ENCODE peak calls at places on chromosome 5, in four cellular contexts. G is psoas muscle; Z is neuronal stem cell; W is stimulated activated CD8-positive, alpha-beta memory T cell treated with anti-CD3 and anti-CD28 coated beads, Interleukin-15, amount 100 ng/mL, for 24 hours. D is an unnamed sample.
A peak's percentile ranks its signal among the peaks of the same experiment; 100 is the strongest.

GRCh38 chr5:72063219-72063819 is 44.0 kb upstream of the MAP1B start:
- DNase-seq in G (no peak), Z (peak; percentile 65), W (no peak), D (peak; percentile 51)

GRCh38 chr5:58987193-58987592 is 404.3 kb downstream of the RAB3C start:
- DNase-seq in G (no peak), Z (no peak), W (no peak), D (no peak)

GRCh38 chr5:149355688-149356087 is 2.2 kb upstream of the PCYOX1L start:
- DNase-seq in G (no peak), Z (no peak), W (no peak), D (no peak)

GRCh38 chr5:66960373-66961137 is 236.0 kb downstream of the CD180 start:
- DNase-seq in G (no peak), Z (no peak), W (no peak), D (peak; percentile 61)

GRCh38 chr5:135076801-135077200 is 42.8 kb upstream of the PITX1 start:
- DNase-seq in G (peak; percentile 21), Z (no peak), W (no peak), D (no peak)

GRCh38 chr5:142360607-142361120 is 35.8 kb upstream of the SPRY4 start:
- DNase-seq in G (no peak), Z (no peak), W (no peak), D (peak; percentile 62)

GRCh38 chr5:109619024-109619460 is 70.7 kb upstream of the MAN2A1 start:
- DNase-seq in G (no peak), Z (no peak), W (no peak), D (no peak)

GRCh38 chr5:57298295-57298984 is 124.6 kb downstream of the GPBP1 start:
- DNase-seq in G (peak; percentile 79), Z (peak; percentile 87), W (peak; percentile 64), D (peak; percentile 64)

GRCh38 chr5:16695779-16696178 is 79.0 kb upstream of the RETREG1 start:
- DNase-seq in G (no peak), Z (no peak), W (no peak), D (peak; percentile 34)

GRCh38 chr5:14861123-14861757 is 10.3 kb downstream of the ANKH start:
- DNase-seq in G (no peak), Z (no peak), W (no peak), D (no peak)

GRCh38 chr5:73305386-73305785 is 132.4 kb downstream of the TMEM174 start:
- DNase-seq in G (no peak), Z (no peak), W (no peak), D (no peak)

GRCh38 chr5:132293066-132293991 is 865 bp upstream of the SLC22A4 start:
- DNase-seq in G (peak; percentile 93), Z (peak; percentile 76), W (peak; percentile 49), D (peak; percentile 93)

GRCh38 chr5:73902327-73903051 is 276.5 kb downstream of the ARHGEF28 start:
- DNase-seq in G (no peak), Z (peak; percentile 54), W (no peak), D (peak; percentile 70)

GRCh38 chr5:139803978-139804377 is 8.4 kb downstream of the PSD2 start:
- DNase-seq in G (no peak), Z (no peak), W (no peak), D (no peak)

GRCh38 chr5:126972062-126972895 is 58.1 kb downstream of the MARCHF3 start:
- DNase-seq in G (no peak), Z (no peak), W (no peak), D (no peak)

GRCh38 chr5:129904102-129904666 is at the start of gene CHSY3:
- DNase-seq in G (peak; percentile 92), Z (peak; percentile 76), W (peak; percentile 13), D (peak; percentile 93)

GRCh38 chr5:9533096-9533495 is 12.8 kb downstream of the SEMA5A start:
- DNase-seq in G (no peak), Z (no peak), W (no peak), D (no peak)

GRCh38 chr5:143101740-143102386 is 301.6 kb downstream of the NR3C1 start:
- DNase-seq in G (no peak), Z (no peak), W (no peak), D (no peak)

GRCh38 chr5:177455036-177455660 is 8.5 kb downstream of the PRR7 start:
- DNase-seq in G (peak; percentile 89), Z (peak; percentile 87), W (peak; percentile 89), D (peak; percentile 56)

D was measured in foreskin fibroblast.